ENCODE peak calls at places on chromosomes 16 and 17, in five cellular contexts. C, D, A, V and F are unnamed samples.

GRCh38 chr17:30413109-30413508 is 34.4 kb downstream of the CPD start:
- DNase-seq in C (no peak), D (no peak), A (no peak), V (no peak), F (no peak)

GRCh38 chr17:15287533-15288267 is 22.6 kb upstream of the PMP22 start:
- DNase-seq in C (no peak), D (no peak), A (no peak), V (no peak), F (no peak)

GRCh38 chr17:15273141-15273793 is 8.1 kb upstream of the PMP22 start:
- DNase-seq in C (no peak), D (no peak), A (no peak), V (no peak), F (no peak)

GRCh38 chr16:3092501-3092991 is 6.5 kb downstream of the ZSCAN10 start:
- DNase-seq in C (no peak), D (no peak), A (no peak), V (no peak), F (peak)

GRCh38 chr17:45225051-45225700 is 3.5 kb downstream of the FMNL1 start:
- DNase-seq in C (no peak), D (no peak), A (peak), V (no peak), F (peak)

GRCh38 chr17:27473748-27474609 is 17.7 kb downstream of the KSR1 start:
- DNase-seq in C (peak), D (no peak), A (peak), V (peak), F (no peak)

GRCh38 chr16:82926500-82926899 is 299.7 kb downstream of the CDH13 start:
- DNase-seq in C (no peak), D (no peak), A (no peak), V (no peak), F (no peak)

GRCh38 chr16:86083382-86084002 is 184.5 kb downstream of the IRF8 start:
- DNase-seq in C (peak), D (no peak), A (no peak), V (no peak), F (no peak)

GRCh38 chr16:49645263-49645662 is 210.6 kb downstream of the ZNF423 start:
- DNase-seq in C (no peak), D (no peak), A (no peak), V (no peak), F (no peak)

GRCh38 chr16:77782694-77783093 is 5.7 kb upstream of the VAT1L start:
- DNase-seq in C (no peak), D (no peak), A (no peak), V (peak), F (peak)

GRCh38 chr17:75896360-75897075 is at the start of gene TRIM65:
- DNase-seq in C (peak), D (peak), A (peak), V (peak), F (peak)

GRCh38 chr17:6823011-6823442 is 8.5 kb downstream of the TEKT1 start:
- DNase-seq in C (no peak), D (no peak), A (no peak), V (no peak), F (no peak)

GRCh38 chr16:75621170-75621477 is 2.0 kb downstream of the ADAT1 start:
- DNase-seq in C (no peak), D (no peak), A (peak), V (peak), F (peak)

GRCh38 chr16:85484337-85485295 is 128.5 kb upstream of the GSE1 start:
- DNase-seq in C (peak), D (no peak), A (no peak), V (no peak), F (no peak)

GRCh38 chr16:76441391-76441790 is 164.2 kb downstream of the CNTNAP4 start:
- DNase-seq in C (no peak), D (no peak), A (no peak), V (no peak), F (no peak)

GRCh38 chr17:19686400-19687090 is 29.8 kb downstream of the SLC47A2 start:
- DNase-seq in C (no peak), D (no peak), A (no peak), V (no peak), F (no peak)

GRCh38 chr17:34930283-34930682 is 31.0 kb downstream of the CCT6B start:
- DNase-seq in C (no peak), D (no peak), A (no peak), V (no peak), F (no peak)

GRCh38 chr16:29675811-29676643 is 3.0 kb upstream of the QPRT start:
- DNase-seq in C (no peak), D (no peak), A (peak), V (peak), F (peak)

GRCh38 chr17:76700290-76700626 is 10.5 kb downstream of the MXRA7 start:
- DNase-seq in C (no peak), D (no peak), A (no peak), V (no peak), F (peak)

GRCh38 chr16:57775661-57776469 is 26.4 kb downstream of the KIFC3 start:
- DNase-seq in C (no peak), D (no peak), A (peak), V (peak), F (peak)

GRCh38 chr17:47267354-47267828 is 13.8 kb downstream of the ITGB3 start:
- DNase-seq in C (no peak), D (no peak), A (no peak), V (peak), F (no peak)

GRCh38 chr16:60432472-60432871 is 1603.8 kb downstream of the CDH8 start:
- DNase-seq in C (no peak), D (no peak), A (no peak), V (no peak), F (no peak)

GRCh38 chr16:68707341-68708152 is 29.5 kb upstream of the CDH1 start:
- DNase-seq in C (peak), D (no peak), A (no peak), V (peak), F (peak)

GRCh38 chr17:64497565-64498035 is 746 bp upstream of the POLG2 start:
- DNase-seq in C (no peak), D (no peak), A (no peak), V (no peak), F (no peak)

GRCh38 chr16:23678430-23679273 is at the start of gene PLK1:
- DNase-seq in C (peak), D (peak), A (peak), V (peak), F (peak)

GRCh38 chr17:28074010-28074409 is 31.5 kb downstream of the NLK start:
- DNase-seq in C (no peak), D (no peak), A (no peak), V (no peak), F (no peak)

GRCh38 chr16:78317871-78318270 is 218.4 kb downstream of the WWOX start:
- DNase-seq in C (no peak), D (no peak), A (no peak), V (no peak), F (no peak)

GRCh38 chr17:37476431-37477130 is 13.1 kb upstream of the DUSP14 start:
- DNase-seq in C (no peak), D (no peak), A (no peak), V (peak), F (no peak)

GRCh38 chr17:3009411-3009920 is 53.9 kb downstream of the OR1D5 start:
- DNase-seq in C (no peak), D (no peak), A (no peak), V (no peak), F (no peak)

GRCh38 chr16:21260870-21261791 is 17.0 kb downstream of the CRYM start:
- DNase-seq in C (no peak), D (no peak), A (no peak), V (no peak), F (no peak)

GRCh38 chr16:72990003-72990521 is 57.9 kb downstream of the ZFHX3 start:
- DNase-seq in C (no peak), D (no peak), A (no peak), V (peak), F (peak)

GRCh38 chr17:46056800-46057304 is 57.8 kb downstream of the STH start:
- DNase-seq in C (no peak), D (no peak), A (no peak), V (peak), F (no peak)

GRCh38 chr16:27925612-27926011 is 137.9 kb downstream of the GSG1L start:
- DNase-seq in C (no peak), D (no peak), A (no peak), V (no peak), F (no peak)